ENCODE peak calls at places on chromosomes 11 and 22, in ten cellular contexts. L is activated CD4-positive, alpha-beta memory T cell treated with anti-CD3 and anti-CD28 coated beads, Interleukin-2, amount 10 ng/mL, durations not matched to agents 7 days and 5 days; F is Right ventricle myocardium superior; W is osteoblast; J is T-cell; C is posterior cingulate gyrus; N is NCI-H345; Z is pulmonary artery endothelial cell; K is psoas muscle; O is Ammon's horn. I is an unnamed sample.

GRCh38 chr22:37062657-37063381 is 11.3 kb downstream of the KCTD17 start:
- DNase-seq in K (no peak), F (no peak), C (no peak), W (no peak), L (no peak), N (no peak), J (no peak), Z (no peak), O (no peak), I (peak; percentile 46)

GRCh38 chr11:3824714-3825472 is 15.9 kb downstream of the RHOG start:
- DNase-seq in N (peak; percentile 2), W (peak; percentile 78), O (peak; percentile 78), F (peak; percentile 74), Z (no peak), J (peak; percentile 83), C (no peak), K (peak; percentile 62), L (peak; percentile 82), I (no peak)

GRCh38 chr11:32420937-32421532 is 14.3 kb downstream of the WT1 start:
- DNase-seq in O (no peak), F (peak; percentile 61), N (no peak), J (no peak), Z (no peak), K (no peak), W (no peak), L (peak; percentile 67), C (no peak), I (no peak)

GRCh38 chr11:19579957-19580356 is 132.7 kb upstream of the NAV2 start:
- DNase-seq in L (no peak), K (no peak), C (no peak), J (no peak), Z (no peak), W (no peak), O (no peak), F (no peak), N (no peak), I (no peak)

GRCh38 chr11:26849009-26849408 is 127.1 kb upstream of the SLC5A12 start:
- DNase-seq in L (no peak), O (peak; percentile 14), F (peak; percentile 77), J (no peak), Z (no peak), K (peak; percentile 23), C (no peak), W (no peak), N (peak; percentile 11), I (peak; percentile 57)

GRCh38 chr11:12248330-12248729 is 129.0 kb upstream of the PARVA start:
- DNase-seq in Z (no peak), W (no peak), N (peak; percentile 96), J (no peak), L (no peak), O (peak; percentile 88), C (no peak), K (peak; percentile 35), F (peak; percentile 89), I (peak; percentile 90)

GRCh38 chr11:44979536-44980399 is 29.1 kb upstream of the TP53I11 start:
- DNase-seq in C (no peak), K (no peak), Z (peak; percentile 51), L (no peak), J (no peak), W (no peak), F (no peak), O (no peak), N (peak; percentile 92), I (no peak)

GRCh38 chr11:71372693-71373657 is 75.2 kb downstream of the DHCR7 start:
- DNase-seq in Z (no peak), N (peak; percentile 17), J (no peak), F (no peak), C (no peak), K (no peak), O (peak; percentile 59), L (no peak), W (peak; percentile 94), I (no peak)

GRCh38 chr11:61472282-61472681 is 36.3 kb upstream of the LRRC10B start:
- DNase-seq in J (no peak), N (no peak), K (peak; percentile 88), O (no peak), Z (no peak), F (peak; percentile 88), L (no peak), W (peak; percentile 83), C (no peak), I (peak; percentile 86)

GRCh38 chr11:26276798-26277424 is 55.0 kb upstream of the ANO3 start:
- DNase-seq in F (no peak), O (peak; percentile 73), N (peak; percentile 68), L (peak; percentile 46), K (peak; percentile 14), C (no peak), J (peak; percentile 8), W (no peak), Z (peak; percentile 24), I (no peak)

GRCh38 chr22:45397806-45398205 is 15.6 kb downstream of the SMC1B start:
- DNase-seq in N (no peak), K (no peak), Z (no peak), C (no peak), L (no peak), W (no peak), O (no peak), F (no peak), J (no peak), I (no peak)

GRCh38 chr22:39959640-39960447 is at the start of gene TMA7B:
- DNase-seq in N (no peak), W (peak; percentile 87), K (no peak), F (no peak), L (peak; percentile 49), C (no peak), O (peak; percentile 48), J (peak; percentile 42), Z (peak; percentile 33), I (no peak)

GRCh38 chr11:26575946-26576345 is 3.9 kb upstream of the MUC15 start:
- DNase-seq in N (no peak), K (no peak), W (no peak), O (no peak), Z (no peak), F (no peak), C (no peak), J (no peak), L (no peak), I (no peak)

GRCh38 chr11:7688238-7688826 is 15.0 kb upstream of the CYB5R2 start:
- DNase-seq in Z (no peak), O (peak; percentile 68), L (no peak), K (no peak), C (no peak), N (peak; percentile 29), J (no peak), F (no peak), W (no peak), I (no peak)

GRCh38 chr22:29049655-29050263 is 11.9 kb downstream of the C22orf31 start:
- DNase-seq in L (no peak), F (no peak), O (no peak), J (no peak), N (no peak), K (no peak), Z (no peak), W (no peak), C (no peak), I (no peak)

GRCh38 chr11:63641727-63642126 is 27.5 kb upstream of the PLAAT3 start:
- DNase-seq in N (no peak), L (no peak), Z (no peak), C (no peak), O (no peak), W (no peak), F (no peak), K (no peak), J (no peak), I (no peak)

GRCh38 chr22:45358127-45358526 is 48.4 kb downstream of the FAM118A start:
- DNase-seq in F (no peak), K (no peak), Z (no peak), L (no peak), C (no peak), O (no peak), N (no peak), W (no peak), J (no peak), I (no peak)

GRCh38 chr11:112734207-112734606 is 227.0 kb upstream of the NCAM1 start:
- DNase-seq in O (no peak), C (no peak), K (no peak), F (no peak), Z (no peak), L (no peak), N (no peak), J (no peak), W (no peak), I (no peak)

GRCh38 chr11:86632499-86633269 is 39.7 kb downstream of the ME3 start:
- DNase-seq in Z (peak; percentile 84), K (peak; percentile 55), F (no peak), N (peak; percentile 6), O (no peak), L (peak; percentile 65), C (no peak), J (no peak), W (peak; percentile 76), I (no peak)

GRCh38 chr22:44289429-44290171 is 23.2 kb downstream of the SHISAL1 start:
- DNase-seq in J (no peak), L (no peak), O (no peak), W (no peak), N (no peak), F (no peak), K (no peak), C (no peak), Z (no peak), I (no peak)

GRCh38 chr11:116888884-116889549 is 51.6 kb upstream of the APOA1 start:
- DNase-seq in C (no peak), K (no peak), J (no peak), F (no peak), N (no peak), L (no peak), O (no peak), W (no peak), Z (no peak), I (no peak)

GRCh38 chr22:26604368-26604767 is 13.5 kb downstream of the CRYBB1 start:
- DNase-seq in F (no peak), J (no peak), W (no peak), N (no peak), Z (no peak), K (no peak), L (no peak), O (no peak), C (no peak), I (no peak)

GRCh38 chr11:62108017-62108750 is 15.6 kb upstream of the INCENP start:
- DNase-seq in Z (peak; percentile 41), W (no peak), N (peak; percentile 72), C (no peak), O (peak; percentile 86), K (no peak), L (peak; percentile 40), J (peak; percentile 14), F (no peak), I (no peak)

GRCh38 chr11:10413268-10413667 is 41.8 kb upstream of the AMPD3 start:
- DNase-seq in Z (no peak), K (no peak), F (no peak), N (peak; percentile 41), J (peak; percentile 14), O (peak; percentile 88), W (no peak), C (no peak), L (peak; percentile 64), I (no peak)

GRCh38 chr22:40898850-40899357 is 37.0 kb upstream of the DNAJB7 start:
- DNase-seq in C (no peak), F (no peak), K (no peak), W (peak; percentile 88), Z (peak; percentile 4), L (no peak), N (peak; percentile 3), J (no peak), O (peak; percentile 62), I (no peak)

GRCh38 chr22:29330753-29331152 is 15.3 kb upstream of the RASL10A start:
- DNase-seq in F (peak; percentile 61), N (no peak), L (no peak), K (peak; percentile 73), O (no peak), C (no peak), Z (no peak), J (no peak), W (peak; percentile 91), I (no peak)

GRCh38 chr11:123250811-123251655 is 56.0 kb upstream of the CLMP start:
- DNase-seq in K (no peak), W (peak; percentile 64), Z (no peak), N (no peak), L (no peak), C (no peak), J (no peak), F (no peak), O (no peak), I (no peak)

GRCh38 chr11:104073950-104074349 is 37.5 kb downstream of the DDI1 start:
- DNase-seq in L (no peak), J (no peak), Z (no peak), O (peak; percentile 19), W (no peak), N (no peak), K (peak; percentile 14), C (no peak), F (no peak), I (peak; percentile 25)

I was measured in Right ventricle myocardium inferior.